ENCODE peak calls at places on chromosomes 1 and 21, in nine cellular contexts. One of them, this sample, is unnamed.

GRCh38 chr1:222420621-222421020 is 127.3 kb downstream of the HHIPL2 start:
- DNase-seq in heart right ventricle: no peak
- DNase-seq in OCI-LY7: no peak
- DNase-seq in astrocyte of the cerebellum: no peak
- DNase-seq in HFF-Myc: no peak
- DNase-seq in left ventricle myocardium inferior: no peak
- DNase-seq in H1: no peak
- DNase-seq in AG10803: no peak
- DNase-seq in skeletal muscle cell: no peak
- DNase-seq in this sample: no peak

GRCh38 chr1:244445320-244446181 is 6.2 kb downstream of the ADSS2 start:
- DNase-seq in heart right ventricle: no peak
- DNase-seq in OCI-LY7: no peak
- DNase-seq in astrocyte of the cerebellum: no peak
- DNase-seq in HFF-Myc: no peak
- DNase-seq in left ventricle myocardium inferior: no peak
- DNase-seq in H1: no peak
- DNase-seq in AG10803: peak
- DNase-seq in skeletal muscle cell: no peak
- DNase-seq in this sample: no peak

GRCh38 chr1:77906624-77907023 is 18.2 kb downstream of the NEXN start:
- DNase-seq in heart right ventricle: no peak
- DNase-seq in OCI-LY7: no peak
- DNase-seq in astrocyte of the cerebellum: no peak
- DNase-seq in HFF-Myc: no peak
- DNase-seq in left ventricle myocardium inferior: no peak
- DNase-seq in H1: no peak
- DNase-seq in AG10803: no peak
- DNase-seq in skeletal muscle cell: no peak
- DNase-seq in this sample: no peak

GRCh38 chr1:211648336-211648735 is 27.1 kb downstream of the NEK2 start:
- DNase-seq in heart right ventricle: no peak
- DNase-seq in OCI-LY7: no peak
- DNase-seq in astrocyte of the cerebellum: no peak
- DNase-seq in HFF-Myc: no peak
- DNase-seq in left ventricle myocardium inferior: no peak
- DNase-seq in H1: no peak
- DNase-seq in AG10803: no peak
- DNase-seq in skeletal muscle cell: no peak
- DNase-seq in this sample: no peak

GRCh38 chr1:228304225-228304624 is 96.4 kb downstream of the OBSCN start:
- DNase-seq in heart right ventricle: no peak
- DNase-seq in OCI-LY7: no peak
- DNase-seq in astrocyte of the cerebellum: no peak
- DNase-seq in HFF-Myc: no peak
- DNase-seq in left ventricle myocardium inferior: no peak
- DNase-seq in H1: no peak
- DNase-seq in AG10803: no peak
- DNase-seq in skeletal muscle cell: no peak
- DNase-seq in this sample: no peak

GRCh38 chr1:107057197-107058133 is 991 bp downstream of the PRMT6 start:
- DNase-seq in heart right ventricle: peak
- DNase-seq in OCI-LY7: peak
- DNase-seq in astrocyte of the cerebellum: no peak
- DNase-seq in HFF-Myc: peak
- DNase-seq in left ventricle myocardium inferior: peak
- DNase-seq in H1: peak
- DNase-seq in AG10803: peak
- DNase-seq in skeletal muscle cell: no peak
- DNase-seq in this sample: no peak

GRCh38 chr1:5915587-5916571 is 76.3 kb downstream of the NPHP4 start:
- DNase-seq in heart right ventricle: no peak
- DNase-seq in OCI-LY7: peak
- DNase-seq in astrocyte of the cerebellum: peak
- DNase-seq in HFF-Myc: peak
- DNase-seq in left ventricle myocardium inferior: no peak
- DNase-seq in H1: peak
- DNase-seq in AG10803: peak
- DNase-seq in skeletal muscle cell: no peak
- DNase-seq in this sample: peak

GRCh38 chr1:83516369-83516768 is 482.6 kb downstream of the TTLL7 start:
- DNase-seq in heart right ventricle: no peak
- DNase-seq in OCI-LY7: no peak
- DNase-seq in astrocyte of the cerebellum: no peak
- DNase-seq in HFF-Myc: peak
- DNase-seq in left ventricle myocardium inferior: no peak
- DNase-seq in H1: no peak
- DNase-seq in AG10803: peak
- DNase-seq in skeletal muscle cell: peak
- DNase-seq in this sample: no peak

GRCh38 chr1:28071813-28072212 is 16.6 kb downstream of the EYA3 start:
- DNase-seq in heart right ventricle: no peak
- DNase-seq in OCI-LY7: no peak
- DNase-seq in astrocyte of the cerebellum: no peak
- DNase-seq in HFF-Myc: no peak
- DNase-seq in left ventricle myocardium inferior: no peak
- DNase-seq in H1: no peak
- DNase-seq in AG10803: no peak
- DNase-seq in skeletal muscle cell: no peak
- DNase-seq in this sample: no peak

GRCh38 chr21:28229811-28230210 is 762.9 kb downstream of the LTN1 start:
- DNase-seq in heart right ventricle: no peak
- DNase-seq in OCI-LY7: no peak
- DNase-seq in astrocyte of the cerebellum: no peak
- DNase-seq in HFF-Myc: no peak
- DNase-seq in left ventricle myocardium inferior: no peak
- DNase-seq in H1: no peak
- DNase-seq in AG10803: peak
- DNase-seq in skeletal muscle cell: peak
- DNase-seq in this sample: no peak

GRCh38 chr1:2496087-2496622 is 20.1 kb downstream of the PLCH2 start:
- DNase-seq in heart right ventricle: no peak
- DNase-seq in OCI-LY7: peak
- DNase-seq in astrocyte of the cerebellum: no peak
- DNase-seq in HFF-Myc: no peak
- DNase-seq in left ventricle myocardium inferior: no peak
- DNase-seq in H1: no peak
- DNase-seq in AG10803: no peak
- DNase-seq in skeletal muscle cell: no peak
- DNase-seq in this sample: no peak

GRCh38 chr21:29133241-29133640 is 2.8 kb downstream of the MAP3K7CL start:
- DNase-seq in heart right ventricle: no peak
- DNase-seq in OCI-LY7: no peak
- DNase-seq in astrocyte of the cerebellum: no peak
- DNase-seq in HFF-Myc: no peak
- DNase-seq in left ventricle myocardium inferior: no peak
- DNase-seq in H1: no peak
- DNase-seq in AG10803: no peak
- DNase-seq in skeletal muscle cell: no peak
- DNase-seq in this sample: no peak

GRCh38 chr1:91166106-91166712 is 144.4 kb upstream of the ZNF644 start:
- DNase-seq in heart right ventricle: peak
- DNase-seq in OCI-LY7: peak
- DNase-seq in astrocyte of the cerebellum: peak
- DNase-seq in HFF-Myc: no peak
- DNase-seq in left ventricle myocardium inferior: peak
- DNase-seq in H1: no peak
- DNase-seq in AG10803: peak
- DNase-seq in skeletal muscle cell: no peak
- DNase-seq in this sample: no peak

GRCh38 chr1:175317309-175317708 is 124.7 kb upstream of the KIAA0040 start:
- DNase-seq in heart right ventricle: peak
- DNase-seq in OCI-LY7: peak
- DNase-seq in astrocyte of the cerebellum: no peak
- DNase-seq in HFF-Myc: no peak
- DNase-seq in left ventricle myocardium inferior: no peak
- DNase-seq in H1: peak
- DNase-seq in AG10803: no peak
- DNase-seq in skeletal muscle cell: no peak
- DNase-seq in this sample: no peak

GRCh38 chr1:59653968-59654367 is 160.8 kb upstream of the HOOK1 start:
- DNase-seq in heart right ventricle: no peak
- DNase-seq in OCI-LY7: no peak
- DNase-seq in astrocyte of the cerebellum: no peak
- DNase-seq in HFF-Myc: no peak
- DNase-seq in left ventricle myocardium inferior: no peak
- DNase-seq in H1: no peak
- DNase-seq in AG10803: peak
- DNase-seq in skeletal muscle cell: no peak
- DNase-seq in this sample: no peak
- H3K4me3 ChIP-seq in heart right ventricle: no peak
- H3K4me3 ChIP-seq in OCI-LY7: no peak
- H3K4me3 ChIP-seq in astrocyte of the cerebellum: no peak
- H3K4me3 ChIP-seq in HFF-Myc: no peak
- H3K4me3 ChIP-seq in left ventricle myocardium inferior: no peak
- H3K4me3 ChIP-seq in H1: no peak
- H3K4me3 ChIP-seq in AG10803: no peak
- H3K4me3 ChIP-seq in skeletal muscle cell: no peak
- H3K4me3 ChIP-seq in this sample: no peak

GRCh38 chr1:221011145-221011544 is 131.9 kb downstream of the HLX start:
- DNase-seq in heart right ventricle: no peak
- DNase-seq in OCI-LY7: no peak
- DNase-seq in astrocyte of the cerebellum: no peak
- DNase-seq in HFF-Myc: no peak
- DNase-seq in left ventricle myocardium inferior: no peak
- DNase-seq in H1: no peak
- DNase-seq in AG10803: no peak
- DNase-seq in skeletal muscle cell: no peak
- DNase-seq in this sample: no peak
- H3K4me3 ChIP-seq in heart right ventricle: no peak
- H3K4me3 ChIP-seq in OCI-LY7: no peak
- H3K4me3 ChIP-seq in astrocyte of the cerebellum: no peak
- H3K4me3 ChIP-seq in HFF-Myc: no peak
- H3K4me3 ChIP-seq in left ventricle myocardium inferior: no peak
- H3K4me3 ChIP-seq in H1: no peak
- H3K4me3 ChIP-seq in AG10803: no peak
- H3K4me3 ChIP-seq in skeletal muscle cell: no peak
- H3K4me3 ChIP-seq in this sample: no peak

DNA sequence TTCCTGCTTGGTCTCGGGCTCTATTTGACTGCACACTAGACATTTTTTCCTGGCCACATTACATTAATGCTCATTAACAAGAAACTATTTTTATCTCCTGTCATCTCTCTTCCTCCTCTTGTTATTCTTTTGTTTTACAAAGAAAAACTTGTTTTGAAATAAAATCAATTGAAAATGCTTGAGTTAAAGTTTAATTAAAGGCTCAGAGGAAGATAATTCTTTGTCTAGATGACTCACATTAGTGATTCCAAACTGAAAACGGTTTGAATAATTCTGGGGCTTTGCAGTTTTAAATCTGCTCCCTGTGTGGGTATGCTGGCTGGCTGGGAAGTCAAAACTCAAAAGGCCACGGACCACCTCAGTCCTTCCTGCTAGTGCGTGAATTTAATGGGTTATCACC is 29.6 kb downstream of the RGS5 start:
- DNase-seq in heart right ventricle: no peak
- DNase-seq in OCI-LY7: no peak
- DNase-seq in astrocyte of the cerebellum: no peak
- DNase-seq in HFF-Myc: no peak
- DNase-seq in left ventricle myocardium inferior: no peak
- DNase-seq in H1: no peak
- DNase-seq in AG10803: no peak
- DNase-seq in skeletal muscle cell: no peak
- DNase-seq in this sample: no peak
- H3K4me3 ChIP-seq in heart right ventricle: no peak
- H3K4me3 ChIP-seq in OCI-LY7: no peak
- H3K4me3 ChIP-seq in astrocyte of the cerebellum: no peak
- H3K4me3 ChIP-seq in HFF-Myc: no peak
- H3K4me3 ChIP-seq in left ventricle myocardium inferior: no peak
- H3K4me3 ChIP-seq in H1: no peak
- H3K4me3 ChIP-seq in AG10803: no peak
- H3K4me3 ChIP-seq in skeletal muscle cell: no peak
- H3K4me3 ChIP-seq in this sample: no peak

DNA sequence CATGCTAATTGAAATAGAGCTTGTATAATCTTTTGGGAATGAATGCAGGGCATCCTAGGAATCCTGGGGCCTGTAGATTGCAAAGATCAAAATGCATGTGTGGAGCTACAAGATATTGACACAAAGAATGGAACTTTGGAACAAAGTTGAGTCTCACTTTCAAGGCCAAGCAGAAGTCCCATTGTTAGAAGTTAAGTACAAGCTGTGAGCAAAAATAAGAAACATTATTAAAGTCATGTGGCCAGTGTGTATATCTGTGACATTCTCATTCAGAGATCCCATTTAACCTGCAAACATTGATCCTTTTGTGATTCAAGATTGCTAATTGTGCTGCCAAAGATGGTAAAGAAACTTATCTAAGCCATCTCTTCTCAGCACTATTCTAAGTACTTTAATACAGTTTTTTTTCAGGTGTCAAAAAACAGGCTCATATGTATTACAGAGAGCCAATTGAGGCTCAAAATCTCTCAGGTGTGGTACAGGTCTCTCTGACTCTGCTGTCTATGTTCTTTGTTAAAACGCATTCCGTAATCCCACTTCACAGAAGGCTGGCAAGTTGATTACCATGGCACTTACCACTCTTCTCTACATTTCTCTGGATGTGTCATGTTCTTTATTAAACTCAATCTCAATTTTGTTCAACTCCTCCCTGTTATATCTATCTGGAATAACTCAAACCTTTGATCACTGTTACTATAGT is 704.4 kb upstream of the NEGR1 start:
- DNase-seq in heart right ventricle: no peak
- DNase-seq in OCI-LY7: no peak
- DNase-seq in astrocyte of the cerebellum: no peak
- DNase-seq in HFF-Myc: no peak
- DNase-seq in left ventricle myocardium inferior: no peak
- DNase-seq in H1: no peak
- DNase-seq in AG10803: no peak
- DNase-seq in skeletal muscle cell: no peak
- DNase-seq in this sample: no peak
- H3K4me3 ChIP-seq in heart right ventricle: no peak
- H3K4me3 ChIP-seq in OCI-LY7: no peak
- H3K4me3 ChIP-seq in astrocyte of the cerebellum: no peak
- H3K4me3 ChIP-seq in HFF-Myc: no peak
- H3K4me3 ChIP-seq in left ventricle myocardium inferior: no peak
- H3K4me3 ChIP-seq in H1: no peak
- H3K4me3 ChIP-seq in AG10803: no peak
- H3K4me3 ChIP-seq in skeletal muscle cell: no peak
- H3K4me3 ChIP-seq in this sample: no peak

GRCh38 chr21:33026299-33026858 is 644 bp downstream of the OLIG2 start:
- DNase-seq in heart right ventricle: no peak
- DNase-seq in OCI-LY7: no peak
- DNase-seq in astrocyte of the cerebellum: no peak
- DNase-seq in HFF-Myc: no peak
- DNase-seq in left ventricle myocardium inferior: no peak
- DNase-seq in H1: no peak
- DNase-seq in AG10803: no peak
- DNase-seq in skeletal muscle cell: no peak
- DNase-seq in this sample: no peak
- H3K4me3 ChIP-seq in heart right ventricle: peak
- H3K4me3 ChIP-seq in OCI-LY7: no peak
- H3K4me3 ChIP-seq in astrocyte of the cerebellum: no peak
- H3K4me3 ChIP-seq in HFF-Myc: no peak
- H3K4me3 ChIP-seq in left ventricle myocardium inferior: no peak
- H3K4me3 ChIP-seq in H1: peak
- H3K4me3 ChIP-seq in AG10803: no peak
- H3K4me3 ChIP-seq in skeletal muscle cell: no peak
- H3K4me3 ChIP-seq in this sample: no peak

GRCh38 chr1:38394303-38394702 is 347.7 kb upstream of the POU3F1 start:
- DNase-seq in heart right ventricle: no peak
- DNase-seq in OCI-LY7: no peak
- DNase-seq in astrocyte of the cerebellum: no peak
- DNase-seq in HFF-Myc: no peak
- DNase-seq in left ventricle myocardium inferior: no peak
- DNase-seq in H1: no peak
- DNase-seq in AG10803: no peak
- DNase-seq in skeletal muscle cell: no peak
- DNase-seq in this sample: no peak
- H3K4me3 ChIP-seq in heart right ventricle: no peak
- H3K4me3 ChIP-seq in OCI-LY7: no peak
- H3K4me3 ChIP-seq in astrocyte of the cerebellum: no peak
- H3K4me3 ChIP-seq in HFF-Myc: no peak
- H3K4me3 ChIP-seq in left ventricle myocardium inferior: no peak
- H3K4me3 ChIP-seq in H1: no peak
- H3K4me3 ChIP-seq in AG10803: no peak
- H3K4me3 ChIP-seq in skeletal muscle cell: no peak
- H3K4me3 ChIP-seq in this sample: no peak

This sample was measured in epithelial cell of proximal tubule.